ENCODE peak calls at places on chromosomes 4 and X, in four cellular contexts. R is WTC11, D is GM12878, J is K562. Q is an unnamed sample.

GRCh38 chr4:12555011-12555410 is 929.1 kb downstream of the RAB28 start:
- DNase-seq in J (no peak), D (no peak), R (no peak), Q (no peak)

GRCh38 chr4:104989363-104989762 is 157.3 kb upstream of the TET2 start:
- DNase-seq in D (no peak), J (no peak), R (no peak), Q (no peak)

GRCh38 chr4:142817442-142817841 is 28.7 kb downstream of the INPP4B start:
- DNase-seq in R (no peak), J (no peak), D (no peak), Q (no peak)

GRCh38 chr4:80709082-80709869 is 321.2 kb upstream of the BMP3 start:
- DNase-seq in J (no peak), R (no peak), D (no peak), Q (no peak)

GRCh38 chr4:157664726-157665125 is 444.2 kb downstream of the GRIA2 start:
- DNase-seq in D (no peak), R (no peak), J (no peak), Q (no peak)

GRCh38 chr4:31175242-31175910 is 455.2 kb downstream of the PCDH7 start:
- DNase-seq in J (no peak), D (no peak), R (no peak), Q (no peak)

GRCh38 chr4:113566015-113566795 is 195.3 kb downstream of the CAMK2D start:
- DNase-seq in D (no peak), R (no peak), J (no peak), Q (no peak)

GRCh38 chr4:133865606-133866327 is 335.8 kb downstream of the PABPC4L start:
- DNase-seq in D (no peak), R (no peak), J (peak), Q (peak)

GRCh38 chr4:7398104-7398423 is 36.7 kb downstream of the PSAPL1 start:
- DNase-seq in J (no peak), D (no peak), R (no peak), Q (no peak)

GRCh38 chr4:22625301-22625700 is 67.4 kb upstream of the GBA3 start:
- DNase-seq in D (no peak), R (no peak), J (no peak), Q (peak)

GRCh38 chr4:165426769-165427168 is 48.0 kb downstream of the CPE start:
- DNase-seq in D (no peak), R (no peak), J (no peak), Q (no peak)

GRCh38 chr4:10063544-10064300 is 42.4 kb upstream of the SLC2A9 start:
- DNase-seq in D (no peak), R (peak), J (no peak), Q (peak)

GRCh38 chr4:150722908-150723362 is 141.0 kb downstream of the MAB21L2 start:
- DNase-seq in R (no peak), D (no peak), J (no peak), Q (no peak)

GRCh38 chr4:8200302-8200975 is 1.3 kb downstream of the SH3TC1 start:
- DNase-seq in R (no peak), J (peak), D (no peak), Q (no peak)

GRCh38 chr4:107541511-107541910 is 178.5 kb downstream of the PAPSS1 start:
- DNase-seq in R (no peak), D (no peak), J (no peak), Q (no peak)

GRCh38 chrX:72309297-72310071 is 3.8 kb upstream of the CITED1 start:
- DNase-seq in D (no peak), R (no peak), J (no peak), Q (no peak)

GRCh38 chrX:115173181-115173580 is 16.0 kb upstream of the RBMXL3 start:
- DNase-seq in D (no peak), R (no peak), J (no peak), Q (no peak)

GRCh38 chr4:81473086-81473396 is 1.3 kb upstream of the RASGEF1B start:
- DNase-seq in D (no peak), J (no peak), R (no peak), Q (no peak)

GRCh38 chr4:74628808-74629616 is 165.3 kb downstream of the BTC start:
- DNase-seq in J (no peak), R (no peak), D (no peak), Q (no peak)

GRCh38 chr4:122914292-122914904 is 8.0 kb downstream of the NUDT6 start:
- DNase-seq in J (no peak), R (no peak), D (peak), Q (peak)

DNA sequence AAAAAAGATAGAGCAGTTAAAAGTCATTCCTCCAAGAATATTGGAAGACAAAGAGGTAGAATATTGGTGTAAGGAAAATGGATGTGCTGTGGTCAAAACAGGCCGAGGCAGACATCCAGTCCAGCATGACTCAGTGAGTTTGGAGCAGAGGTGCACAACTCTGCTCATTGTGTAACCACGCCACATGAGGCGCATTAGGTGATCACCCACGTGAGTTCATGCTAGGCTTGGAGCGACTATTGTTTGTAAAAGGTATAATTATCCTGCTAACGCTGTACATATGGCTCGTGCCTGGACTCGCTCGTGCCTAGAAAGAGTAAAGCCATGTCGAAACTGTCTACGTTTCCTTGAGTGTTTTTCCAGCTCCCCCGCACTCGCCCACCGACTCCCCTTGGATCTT is 23.9 kb downstream of the C4orf54 start:
- DNase-seq in J (no peak), D (no peak), R (no peak), Q (peak)
- TF ChIP-seq NR2C2 in J (no peak), D (no peak), R (no peak), Q (no peak)

DNA sequence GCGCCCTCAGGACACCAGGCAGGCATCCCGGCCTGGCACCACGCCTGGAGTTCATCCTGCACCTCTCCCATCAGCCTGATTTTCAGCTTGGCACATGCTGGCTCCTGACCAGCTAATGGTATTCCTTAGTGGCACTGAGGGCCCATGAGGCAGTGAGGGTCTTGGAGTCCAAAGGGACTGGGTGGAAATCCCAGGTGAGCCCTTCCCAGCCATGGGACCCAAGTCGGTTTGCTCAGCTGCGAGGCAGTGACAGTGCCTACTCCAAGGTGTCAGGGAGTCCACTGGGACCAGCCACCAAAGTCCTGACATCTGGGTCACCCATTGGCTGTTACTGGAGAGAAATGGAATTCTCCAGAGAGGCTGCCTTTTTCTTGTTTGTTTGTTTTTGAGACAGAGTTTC is 4.9 kb downstream of the SSR4 start:
- DNase-seq in R (no peak), J (no peak), D (no peak), Q (no peak)
- TF ChIP-seq NR2C2 in R (no peak), J (no peak), D (no peak), Q (no peak)

GRCh38 chr4:159355456-159355855 is 252.6 kb downstream of the RAPGEF2 start:
- DNase-seq in J (no peak), R (no peak), D (no peak), Q (no peak)
- TF ChIP-seq NR2C2 in J (no peak), R (no peak), D (no peak), Q (no peak)

DNA sequence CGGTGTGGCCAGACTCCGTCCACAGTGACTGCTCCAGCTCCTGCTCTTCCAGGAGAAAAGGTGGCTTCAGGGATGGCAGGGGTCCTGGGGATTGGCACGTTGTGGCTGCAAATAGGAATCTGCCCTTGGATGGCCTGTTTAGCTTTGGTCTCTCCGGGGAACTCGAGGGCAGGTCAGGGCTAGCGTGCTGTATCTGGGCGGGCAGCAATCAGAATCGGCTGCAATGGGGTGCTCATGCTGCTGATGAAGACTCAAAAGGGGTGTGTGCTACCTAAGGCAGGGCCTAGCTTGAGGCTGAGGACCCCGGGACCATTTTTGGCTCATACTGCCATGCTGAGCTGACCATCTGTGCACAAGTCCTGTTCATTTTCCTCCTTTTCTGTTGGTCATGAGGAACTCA is 51.3 kb downstream of the RGS12 start:
- DNase-seq in J (no peak), D (no peak), R (no peak), Q (no peak)
- TF ChIP-seq NR2C2 in J (no peak), D (no peak), R (no peak), Q (no peak)

DNA sequence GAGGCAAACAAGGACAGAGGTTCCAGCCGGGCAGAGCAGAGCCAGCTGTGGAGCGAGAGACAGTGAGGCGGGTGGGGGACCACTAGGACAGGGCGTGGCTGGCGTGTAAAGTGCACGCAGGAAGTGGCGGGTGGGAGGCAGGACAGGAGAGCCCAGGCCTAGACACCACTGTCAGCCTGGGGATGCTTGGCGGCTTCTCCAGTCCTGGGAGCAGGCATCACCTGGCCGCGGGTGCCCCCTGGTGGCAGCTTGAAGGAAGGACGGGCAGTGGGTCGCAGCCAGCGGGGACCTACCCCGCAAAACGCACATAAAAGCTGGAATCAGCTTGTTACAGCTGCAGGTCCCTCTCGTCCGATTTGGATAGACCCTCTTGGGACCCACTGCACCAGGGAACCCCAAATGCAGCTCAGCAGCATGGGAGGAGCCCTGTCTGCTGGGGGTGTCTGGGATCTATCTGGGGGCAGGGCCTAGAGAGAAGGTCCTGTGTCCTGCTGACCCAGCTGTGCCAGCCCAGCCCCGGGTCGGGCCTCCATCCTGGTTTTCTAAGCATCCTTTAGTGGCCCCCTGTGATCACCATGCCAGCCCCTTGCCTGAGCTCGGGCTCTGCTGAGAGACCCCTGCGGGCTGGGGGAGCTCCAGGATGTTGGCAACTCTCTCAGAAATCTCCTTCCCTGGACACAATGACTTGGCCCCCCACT is 57.7 kb downstream of the WFS1 start:
- DNase-seq in D (no peak), R (peak), J (peak), Q (peak)
- TF ChIP-seq NR2C2 in D (no peak), R (no peak), J (no peak), Q (no peak)

GRCh38 chr4:159273126-159273438 is 170.2 kb downstream of the RAPGEF2 start:
- DNase-seq in R (no peak), J (peak), D (no peak), Q (peak)
- TF ChIP-seq NR2C2 in R (no peak), J (no peak), D (no peak), Q (no peak)

Q was measured in HepG2.